ENCODE peak calls at places on chromosomes 6 and 20, in five cellular contexts. One of them, this sample, is unnamed.

GRCh38 chr20:44650777-44651493 is 564 bp downstream of the ADA start:
- DNase-seq in endothelial cell: no peak
- DNase-seq in left lung: no peak
- DNase-seq in CD4-positive, alpha-beta T cell: peak; percentile 38
- DNase-seq in epithelial cell of proximal tubule: no peak
- DNase-seq in this sample: no peak

GRCh38 chr6:25013249-25013648 is 77.5 kb upstream of the RIPOR2 start:
- DNase-seq in epithelial cell of proximal tubule: no peak
- DNase-seq in CD4-positive, alpha-beta T cell: no peak
- DNase-seq in left lung: no peak
- DNase-seq in endothelial cell: no peak
- DNase-seq in this sample: no peak

GRCh38 chr20:57555457-57556184 is 5.3 kb upstream of the PCK1 start:
- DNase-seq in left lung: no peak
- DNase-seq in endothelial cell: no peak
- DNase-seq in epithelial cell of proximal tubule: no peak
- DNase-seq in CD4-positive, alpha-beta T cell: no peak
- DNase-seq in this sample: no peak

GRCh38 chr20:53666144-53666543 is 72.5 kb upstream of the ZNF217 start:
- DNase-seq in left lung: no peak
- DNase-seq in CD4-positive, alpha-beta T cell: no peak
- DNase-seq in epithelial cell of proximal tubule: no peak
- DNase-seq in endothelial cell: no peak
- DNase-seq in this sample: no peak

GRCh38 chr6:46042355-46042999 is 26.8 kb upstream of the CLIC5 start:
- DNase-seq in endothelial cell: peak; percentile 16
- DNase-seq in CD4-positive, alpha-beta T cell: no peak
- DNase-seq in epithelial cell of proximal tubule: no peak
- DNase-seq in left lung: no peak
- DNase-seq in this sample: no peak

GRCh38 chr6:93424303-93425064 is 5.1 kb upstream of the EPHA7 start:
- DNase-seq in left lung: no peak
- DNase-seq in endothelial cell: peak; percentile 6
- DNase-seq in epithelial cell of proximal tubule: no peak
- DNase-seq in CD4-positive, alpha-beta T cell: no peak
- DNase-seq in this sample: no peak

GRCh38 chr6:16591681-16592549 is 169.3 kb downstream of the ATXN1 start:
- DNase-seq in CD4-positive, alpha-beta T cell: no peak
- DNase-seq in endothelial cell: no peak
- DNase-seq in left lung: no peak
- DNase-seq in epithelial cell of proximal tubule: no peak
- DNase-seq in this sample: no peak

GRCh38 chr6:90179190-90180169 is 117.2 kb downstream of the BACH2 start:
- DNase-seq in left lung: no peak
- DNase-seq in epithelial cell of proximal tubule: no peak
- DNase-seq in endothelial cell: no peak
- DNase-seq in CD4-positive, alpha-beta T cell: no peak
- DNase-seq in this sample: no peak

GRCh38 chr20:7841967-7842301 is 98.3 kb downstream of the HAO1 start:
- DNase-seq in epithelial cell of proximal tubule: peak; percentile 82
- DNase-seq in left lung: no peak
- DNase-seq in endothelial cell: no peak
- DNase-seq in CD4-positive, alpha-beta T cell: no peak
- DNase-seq in this sample: no peak

GRCh38 chr6:89834884-89835792 is 5.5 kb downstream of the CASP8AP2 start:
- DNase-seq in epithelial cell of proximal tubule: no peak
- DNase-seq in left lung: no peak
- DNase-seq in endothelial cell: no peak
- DNase-seq in CD4-positive, alpha-beta T cell: peak; percentile 26
- DNase-seq in this sample: no peak

GRCh38 chr20:58344741-58345140 is 35.2 kb downstream of the RAB22A start:
- DNase-seq in epithelial cell of proximal tubule: no peak
- DNase-seq in left lung: no peak
- DNase-seq in endothelial cell: no peak
- DNase-seq in CD4-positive, alpha-beta T cell: no peak
- DNase-seq in this sample: no peak

GRCh38 chr6:33298773-33299236 is at the start of gene RGL2:
- DNase-seq in CD4-positive, alpha-beta T cell: peak; percentile 45
- DNase-seq in left lung: peak; percentile 91
- DNase-seq in epithelial cell of proximal tubule: no peak
- DNase-seq in endothelial cell: peak; percentile 70
- DNase-seq in this sample: no peak

GRCh38 chr6:127737768-127738167 is 160.8 kb downstream of the C6orf58 start:
- DNase-seq in CD4-positive, alpha-beta T cell: no peak
- DNase-seq in epithelial cell of proximal tubule: no peak
- DNase-seq in left lung: no peak
- DNase-seq in endothelial cell: no peak
- DNase-seq in this sample: no peak

GRCh38 chr6:31620586-31621319 is at the start of gene PRRC2A:
- DNase-seq in endothelial cell: peak; percentile 84
- DNase-seq in epithelial cell of proximal tubule: no peak
- DNase-seq in CD4-positive, alpha-beta T cell: peak; percentile 96
- DNase-seq in left lung: peak; percentile 76
- DNase-seq in this sample: peak; percentile 92

GRCh38 chr6:142416179-142416578 is 114.4 kb downstream of the ADGRG6 start:
- DNase-seq in CD4-positive, alpha-beta T cell: no peak
- DNase-seq in left lung: peak; percentile 39
- DNase-seq in epithelial cell of proximal tubule: peak; percentile 33
- DNase-seq in endothelial cell: no peak
- DNase-seq in this sample: no peak

GRCh38 chr6:108897371-108897770 is 49.1 kb downstream of the ARMC2 start:
- DNase-seq in endothelial cell: no peak
- DNase-seq in epithelial cell of proximal tubule: no peak
- DNase-seq in CD4-positive, alpha-beta T cell: no peak
- DNase-seq in left lung: no peak
- DNase-seq in this sample: no peak

GRCh38 chr20:35757098-35757705 is 14.6 kb upstream of the PHF20 start:
- DNase-seq in CD4-positive, alpha-beta T cell: no peak
- DNase-seq in left lung: no peak
- DNase-seq in epithelial cell of proximal tubule: no peak
- DNase-seq in endothelial cell: no peak
- DNase-seq in this sample: no peak

GRCh38 chr6:52574709-52575489 is 2.0 kb downstream of the TRAM2 start:
- DNase-seq in left lung: peak; percentile 77
- DNase-seq in endothelial cell: no peak
- DNase-seq in epithelial cell of proximal tubule: no peak
- DNase-seq in CD4-positive, alpha-beta T cell: peak; percentile 43
- DNase-seq in this sample: no peak

GRCh38 chr20:32339116-32339515 is 19.0 kb upstream of the ASXL1 start:
- DNase-seq in left lung: no peak
- DNase-seq in endothelial cell: no peak
- DNase-seq in epithelial cell of proximal tubule: no peak
- DNase-seq in CD4-positive, alpha-beta T cell: no peak
- DNase-seq in this sample: no peak

GRCh38 chr20:32350421-32350820 is 7.7 kb upstream of the ASXL1 start:
- DNase-seq in CD4-positive, alpha-beta T cell: no peak
- DNase-seq in epithelial cell of proximal tubule: no peak
- DNase-seq in left lung: no peak
- DNase-seq in endothelial cell: no peak
- DNase-seq in this sample: no peak

GRCh38 chr20:32343438-32343837 is 14.7 kb upstream of the ASXL1 start:
- DNase-seq in left lung: no peak
- DNase-seq in CD4-positive, alpha-beta T cell: no peak
- DNase-seq in endothelial cell: no peak
- DNase-seq in epithelial cell of proximal tubule: no peak
- DNase-seq in this sample: no peak

GRCh38 chr20:32348207-32348606 is 9.9 kb upstream of the ASXL1 start:
- DNase-seq in left lung: no peak
- DNase-seq in CD4-positive, alpha-beta T cell: no peak
- DNase-seq in endothelial cell: no peak
- DNase-seq in epithelial cell of proximal tubule: no peak
- DNase-seq in this sample: no peak

DNA sequence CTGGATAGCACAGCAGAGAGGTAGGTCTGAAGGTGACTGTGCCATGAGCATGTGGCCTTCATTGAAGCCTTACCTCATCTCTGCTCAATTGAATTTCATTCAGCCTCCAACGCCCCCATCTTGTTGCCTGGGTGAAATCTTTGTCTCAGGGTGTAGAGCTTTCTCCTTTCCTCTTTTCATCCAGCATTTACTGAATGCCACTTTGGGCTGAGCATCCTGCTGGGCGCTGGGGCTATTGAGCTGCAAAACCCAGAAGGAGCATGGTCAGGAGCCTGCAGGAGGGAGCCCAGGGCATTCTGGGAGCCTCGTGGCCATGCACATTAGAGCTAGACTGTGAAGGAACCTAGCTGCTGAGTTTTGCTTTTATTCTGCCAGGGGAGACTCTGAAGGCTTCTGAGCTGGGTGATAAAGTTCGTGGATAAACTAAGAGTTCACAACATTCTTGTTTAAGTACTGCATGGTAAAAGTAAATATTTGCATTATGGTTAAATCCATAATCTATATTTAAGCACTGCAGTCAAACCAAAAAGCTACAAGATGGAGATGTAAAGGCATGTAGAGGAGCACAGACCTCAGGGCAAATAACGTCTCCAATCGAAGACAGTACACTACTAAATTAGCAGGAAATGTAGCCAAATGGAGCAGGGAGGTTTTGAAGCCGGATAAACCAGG is 13.2 kb upstream of the ASXL1 start:
- DNase-seq in left lung: no peak
- DNase-seq in epithelial cell of proximal tubule: no peak
- DNase-seq in endothelial cell: no peak
- DNase-seq in CD4-positive, alpha-beta T cell: no peak
- DNase-seq in this sample: no peak
- TF ChIP-seq CTCF in left lung: no peak
- TF ChIP-seq CTCF in epithelial cell of proximal tubule: no peak
- TF ChIP-seq CTCF in endothelial cell: no peak
- TF ChIP-seq CTCF in CD4-positive, alpha-beta T cell: no peak
- TF ChIP-seq CTCF in this sample: no peak

DNA sequence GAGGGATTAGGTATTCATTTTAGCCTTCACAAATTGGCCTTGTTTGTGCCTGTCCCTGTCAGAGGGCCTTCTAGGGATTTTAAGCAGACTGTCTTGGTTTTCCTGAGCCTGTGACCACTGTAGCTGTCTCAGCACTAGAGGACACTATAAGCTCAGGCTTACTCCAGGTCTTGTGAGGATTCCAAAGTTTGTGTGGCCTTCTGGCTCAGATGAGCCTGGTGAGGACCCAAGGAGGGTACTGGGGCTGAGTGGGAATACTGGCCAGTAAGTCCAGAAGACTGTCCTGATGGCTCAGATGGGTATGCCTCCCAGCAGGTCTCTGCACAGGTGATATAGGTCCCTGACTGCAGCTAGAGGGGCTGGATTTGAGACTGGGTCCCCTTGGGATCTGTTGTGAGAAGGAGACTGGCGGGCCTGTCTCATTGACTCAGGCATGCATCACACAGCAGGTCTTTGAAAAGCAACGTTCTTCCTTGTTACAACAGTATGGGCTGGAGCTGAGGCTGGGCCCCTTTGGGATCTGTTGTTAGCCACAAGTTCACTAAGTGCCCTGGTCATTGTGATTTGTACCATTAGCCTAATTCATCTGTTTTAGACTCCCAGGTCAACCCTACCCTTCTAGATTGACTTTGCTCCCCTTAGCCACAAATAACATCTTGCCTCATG is 26.3 kb upstream of the TFB1M start:
- DNase-seq in epithelial cell of proximal tubule: no peak
- DNase-seq in endothelial cell: peak; percentile 33
- DNase-seq in CD4-positive, alpha-beta T cell: no peak
- DNase-seq in left lung: no peak
- DNase-seq in this sample: no peak
- TF ChIP-seq CTCF in epithelial cell of proximal tubule: peak; percentile 53
- TF ChIP-seq CTCF in endothelial cell: no peak
- TF ChIP-seq CTCF in CD4-positive, alpha-beta T cell: no peak
- TF ChIP-seq CTCF in left lung: no peak
- TF ChIP-seq CTCF in this sample: no peak

GRCh38 chr20:48448601-48449384 is 379.0 kb downstream of the PREX1 start:
- DNase-seq in left lung: no peak
- DNase-seq in endothelial cell: no peak
- DNase-seq in CD4-positive, alpha-beta T cell: no peak
- DNase-seq in epithelial cell of proximal tubule: no peak
- DNase-seq in this sample: no peak
- TF ChIP-seq CTCF in left lung: no peak
- TF ChIP-seq CTCF in endothelial cell: no peak
- TF ChIP-seq CTCF in CD4-positive, alpha-beta T cell: no peak
- TF ChIP-seq CTCF in epithelial cell of proximal tubule: no peak
- TF ChIP-seq CTCF in this sample: no peak

GRCh38 chr20:13492001-13492480 is 146.7 kb downstream of the TASP1 start:
- DNase-seq in left lung: no peak
- DNase-seq in endothelial cell: peak; percentile 19
- DNase-seq in CD4-positive, alpha-beta T cell: no peak
- DNase-seq in epithelial cell of proximal tubule: peak; percentile 18
- DNase-seq in this sample: no peak
- TF ChIP-seq CTCF in left lung: peak; percentile 4
- TF ChIP-seq CTCF in endothelial cell: no peak
- TF ChIP-seq CTCF in CD4-positive, alpha-beta T cell: no peak
- TF ChIP-seq CTCF in epithelial cell of proximal tubule: no peak
- TF ChIP-seq CTCF in this sample: no peak

GRCh38 chr6:20997143-20997792 is 463.0 kb downstream of the CDKAL1 start:
- DNase-seq in left lung: no peak
- DNase-seq in endothelial cell: no peak
- DNase-seq in epithelial cell of proximal tubule: no peak
- DNase-seq in CD4-positive, alpha-beta T cell: no peak
- DNase-seq in this sample: no peak

DNA sequence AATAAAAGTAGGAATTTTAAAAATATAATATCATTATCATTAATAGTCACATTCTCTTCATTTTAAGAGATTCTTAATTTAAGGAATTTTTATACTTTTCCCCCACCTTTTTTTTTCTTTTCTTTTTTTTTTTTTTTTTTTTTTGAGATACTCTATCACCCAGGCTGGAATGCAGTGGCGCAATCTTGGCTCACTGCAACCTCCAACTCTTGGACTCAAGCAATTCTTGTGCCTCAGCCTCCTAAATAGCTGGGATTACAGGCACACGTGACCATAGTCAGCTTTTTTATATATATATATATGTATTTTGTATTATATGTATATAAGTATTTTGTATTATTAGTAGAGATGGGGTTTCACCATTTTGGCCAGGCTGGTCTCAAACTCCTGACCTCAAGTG is 457.7 kb downstream of the CDKAL1 start:
- DNase-seq in CD4-positive, alpha-beta T cell: no peak
- DNase-seq in left lung: no peak
- DNase-seq in endothelial cell: no peak
- DNase-seq in epithelial cell of proximal tubule: no peak
- DNase-seq in this sample: no peak
- TF ChIP-seq CTCF in CD4-positive, alpha-beta T cell: no peak
- TF ChIP-seq CTCF in left lung: no peak
- TF ChIP-seq CTCF in endothelial cell: no peak
- TF ChIP-seq CTCF in epithelial cell of proximal tubule: no peak
- TF ChIP-seq CTCF in this sample: no peak

GRCh38 chr20:52539891-52540290 is 348.3 kb upstream of the ZFP64 start:
- DNase-seq in left lung: no peak
- DNase-seq in epithelial cell of proximal tubule: no peak
- DNase-seq in CD4-positive, alpha-beta T cell: no peak
- DNase-seq in endothelial cell: no peak
- DNase-seq in this sample: no peak
- TF ChIP-seq CTCF in left lung: no peak
- TF ChIP-seq CTCF in epithelial cell of proximal tubule: no peak
- TF ChIP-seq CTCF in CD4-positive, alpha-beta T cell: no peak
- TF ChIP-seq CTCF in endothelial cell: no peak
- TF ChIP-seq CTCF in this sample: no peak